ENCODE peak calls at places on chromosome 6, in five cellular contexts. K is OCI-LY7, N is AG04449, Y is heart left ventricle, Q is GM20000. O is an unnamed sample.

GRCh38 chr6:25389501-25389900 is 110.3 kb downstream of the CARMIL1 start:
- DNase-seq in N (no peak), K (no peak), Y (no peak), Q (no peak), O (no peak)

GRCh38 chr6:110682460-110682853 is 132.8 kb downstream of the CDK19 start:
- DNase-seq in K (peak; percentile 88), Q (peak; percentile 69), Y (peak; percentile 66), N (peak; percentile 17), O (no peak)

GRCh38 chr6:209432-210103 is 82.7 kb upstream of the DUSP22 start:
- DNase-seq in Y (no peak), K (no peak), Q (peak; percentile 82), N (no peak), O (no peak)

GRCh38 chr6:126033696-126034095 is 47.4 kb downstream of the TRMT11 start:
- DNase-seq in Y (peak; percentile 35), N (peak; percentile 80), Q (peak; percentile 24), K (peak; percentile 18), O (no peak)

GRCh38 chr6:167858086-167858591 is 31.4 kb downstream of the AFDN start:
- DNase-seq in Q (no peak), Y (no peak), N (peak; percentile 45), K (no peak), O (no peak)

GRCh38 chr6:128914051-128914450 is 31.1 kb downstream of the LAMA2 start:
- DNase-seq in N (no peak), K (no peak), Y (no peak), Q (no peak), O (no peak)

GRCh38 chr6:134111062-134111677 is 58.7 kb upstream of the SLC2A12 start:
- DNase-seq in Q (peak; percentile 81), K (peak; percentile 72), Y (peak; percentile 19), N (no peak), O (peak; percentile 35)

GRCh38 chr6:1716845-1717244 is 107.1 kb downstream of the FOXC1 start:
- DNase-seq in Y (no peak), Q (no peak), N (no peak), K (no peak), O (no peak)

GRCh38 chr6:33212857-33213165 is 4.5 kb downstream of the RING1 start:
- DNase-seq in Y (no peak), Q (no peak), K (no peak), N (no peak), O (no peak)

GRCh38 chr6:99821164-99821563 is 172.9 kb downstream of the MCHR2 start:
- DNase-seq in Q (no peak), K (no peak), N (no peak), Y (no peak), O (no peak)

GRCh38 chr6:26420607-26421235 is 18.6 kb downstream of the BTN3A1 start:
- DNase-seq in Q (peak; percentile 29), K (peak; percentile 62), N (no peak), Y (peak; percentile 18), O (no peak)

GRCh38 chr6:164252260-164252659 is 837.7 kb downstream of the QKI start:
- DNase-seq in Y (no peak), N (no peak), Q (no peak), K (no peak), O (no peak)

GRCh38 chr6:30880563-30881252 is 3.6 kb upstream of the DDR1 start:
- DNase-seq in K (no peak), Q (no peak), N (no peak), Y (no peak), O (peak; percentile 62)

GRCh38 chr6:147750420-147750819 is 241.9 kb downstream of the SAMD5 start:
- DNase-seq in Y (no peak), N (no peak), K (no peak), Q (no peak), O (no peak)

GRCh38 chr6:53492860-53493634 is 51.9 kb downstream of the GCLC start:
- DNase-seq in N (no peak), Q (peak; percentile 51), Y (no peak), K (peak; percentile 61), O (no peak)

GRCh38 chr6:81708306-81708705 is 44.2 kb downstream of the TENT5A start:
- DNase-seq in K (no peak), N (no peak), Y (no peak), Q (no peak), O (no peak)

GRCh38 chr6:2351807-2352431 is 106.5 kb upstream of the GMDS start:
- DNase-seq in K (no peak), Y (no peak), N (peak; percentile 49), Q (no peak), O (no peak)

GRCh38 chr6:48658910-48659309 is 547.9 kb upstream of the PTCHD4 start:
- DNase-seq in Q (no peak), N (no peak), K (no peak), Y (no peak), O (no peak)

GRCh38 chr6:20919677-20920385 is 385.6 kb downstream of the CDKAL1 start:
- DNase-seq in Y (no peak), N (no peak), Q (peak; percentile 48), K (no peak), O (no peak)

GRCh38 chr6:169990095-169991030 is 238.9 kb downstream of the ERMARD start:
- DNase-seq in K (peak; percentile 58), Y (no peak), Q (peak; percentile 74), N (no peak), O (peak; percentile 6)

GRCh38 chr6:158686791-158687381 is 37.0 kb downstream of the SYTL3 start:
- DNase-seq in N (no peak), Q (peak; percentile 54), K (no peak), Y (no peak), O (no peak)

GRCh38 chr6:103893082-103893481 is 966.6 kb downstream of the HACE1 start:
- DNase-seq in N (no peak), Y (no peak), K (no peak), Q (no peak), O (no peak)

GRCh38 chr6:149013932-149014331 is 267.1 kb downstream of the UST start:
- DNase-seq in K (no peak), Q (no peak), Y (no peak), N (no peak), O (no peak)

GRCh38 chr6:169702640-169703246 is 817 bp downstream of the C6orf120 start:
- DNase-seq in Y (no peak), K (peak; percentile 50), N (no peak), Q (peak; percentile 46), O (peak; percentile 43)

GRCh38 chr6:105746130-105746505 is 340.0 kb upstream of the PRDM1 start:
- DNase-seq in N (no peak), Q (no peak), K (no peak), Y (no peak), O (no peak)

GRCh38 chr6:34359438-34360158 is 32.9 kb downstream of the NUDT3 start:
- DNase-seq in K (no peak), Q (no peak), Y (no peak), N (no peak), O (no peak)

GRCh38 chr6:21931641-21932335 is 338.2 kb downstream of the SOX4 start:
- DNase-seq in Y (no peak), K (no peak), Q (no peak), N (no peak), O (no peak)

GRCh38 chr6:16092140-16092539 is 36.7 kb upstream of the MYLIP start:
- DNase-seq in K (no peak), Y (no peak), Q (no peak), N (no peak), O (no peak)

GRCh38 chr6:108921547-108922331 is 73.5 kb downstream of the ARMC2 start:
- DNase-seq in N (no peak), K (no peak), Q (no peak), Y (no peak), O (no peak)

GRCh38 chr6:139590206-139590605 is 215.8 kb upstream of the CITED2 start:
- DNase-seq in N (no peak), Y (no peak), K (no peak), Q (no peak), O (no peak)

GRCh38 chr6:67933278-67933677 is 701.8 kb upstream of the ADGRB3 start:
- DNase-seq in N (no peak), Q (peak; percentile 3), K (peak; percentile 11), Y (no peak), O (no peak)
- TF ChIP-seq CTCF in N (no peak), Q (no peak), K (peak; percentile 60), Y (no peak), O (no peak)

GRCh38 chr6:74577619-74578018 is 628.2 kb downstream of the COL12A1 start:
- DNase-seq in Y (no peak), Q (peak; percentile 36), N (no peak), K (no peak), O (no peak)

GRCh38 chr6:74578339-74578738 is 627.5 kb downstream of the COL12A1 start:
- DNase-seq in K (no peak), Y (no peak), Q (no peak), N (peak; percentile 63), O (no peak)

GRCh38 chr6:74570044-74570443 is 635.8 kb downstream of the COL12A1 start:
- DNase-seq in Q (no peak), N (no peak), Y (no peak), K (no peak), O (no peak)

GRCh38 chr6:74573613-74574012 is 632.2 kb downstream of the COL12A1 start:
- DNase-seq in N (no peak), Y (no peak), Q (no peak), K (no peak), O (no peak)

DNA sequence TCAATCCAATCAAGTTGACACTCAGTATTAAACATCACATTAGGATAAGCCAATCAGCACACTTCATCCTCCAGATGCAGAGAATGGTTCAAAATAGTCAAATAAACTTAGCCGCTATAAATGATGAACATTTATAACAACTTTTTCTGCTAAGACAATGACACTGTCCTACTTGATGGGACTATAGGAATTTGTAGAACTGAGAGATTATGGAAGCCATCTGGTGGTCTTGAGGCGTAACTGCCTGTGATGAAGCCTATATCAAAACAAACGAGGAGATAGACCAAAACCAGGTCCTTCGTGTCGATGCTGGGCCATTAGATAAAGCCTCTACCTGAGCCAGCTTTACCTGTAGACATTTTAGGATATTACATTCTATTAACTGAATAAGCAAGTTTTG is 631.1 kb downstream of the COL12A1 start:
- DNase-seq in N (no peak), Y (no peak), Q (peak; percentile 12), K (peak; percentile 29), O (no peak)
- TF ChIP-seq CTCF in N (peak; percentile 45), Y (peak; percentile 53), Q (peak; percentile 11), K (peak; percentile 74), O (peak; percentile 77)

GRCh38 chr6:87534377-87535047 is 55.3 kb downstream of the RARS2 start:
- DNase-seq in K (no peak), N (no peak), Y (no peak), Q (no peak), O (no peak)
- TF ChIP-seq CTCF in K (no peak), N (no peak), Y (no peak), Q (no peak), O (no peak)

GRCh38 chr6:12245763-12246720 is 44.1 kb upstream of the EDN1 start:
- DNase-seq in Q (no peak), N (no peak), K (no peak), Y (no peak), O (no peak)
- TF ChIP-seq CTCF in Q (no peak), N (no peak), K (peak; percentile 14), Y (no peak), O (no peak)

GRCh38 chr6:137165375-137166246 is 7.8 kb downstream of the IL22RA2 start:
- DNase-seq in Y (no peak), N (no peak), K (peak; percentile 79), Q (peak; percentile 32), O (no peak)
- TF ChIP-seq CTCF in Y (peak; percentile 23), N (no peak), K (peak; percentile 87), Q (no peak), O (no peak)

O was measured in glutamatergic neuron.